ENCODE peak calls at places on chromosomes 16 and 17, in seven cellular contexts. T is upper lobe of right lung, Q is sigmoid colon, W is adrenal gland, L is heart left ventricle, F is A549, V is gastrocnemius medialis. H is an unnamed sample.
A peak's percentile ranks its signal among the peaks of the same experiment; 100 is the strongest.

GRCh38 chr17:67246648-67247415 is 1.8 kb upstream of the HELZ start:
- DNase-seq in T (peak; percentile 83), Q (no peak), W (peak; percentile 78), L (no peak), F (peak; percentile 71), V (peak; percentile 50), H (no peak)

GRCh38 chr17:77145635-77146632 is 5.2 kb downstream of the SEC14L1 start:
- DNase-seq in T (peak; percentile 79), Q (peak; percentile 83), W (peak; percentile 92), L (peak; percentile 78), F (no peak), V (peak; percentile 70), H (no peak)

GRCh38 chr16:29312835-29313558 is 93.5 kb downstream of the NPIPB11 start:
- DNase-seq in T (no peak), Q (peak; percentile 46), W (no peak), L (no peak), F (no peak), V (no peak), H (no peak)

GRCh38 chr17:40025991-40026815 is 11.0 kb downstream of the CSF3 start:
- DNase-seq in T (no peak), Q (no peak), W (no peak), L (no peak), F (no peak), V (no peak), H (no peak)

GRCh38 chr17:37182786-37183185 is 193.0 kb upstream of the C17orf78 start:
- DNase-seq in T (no peak), Q (no peak), W (no peak), L (no peak), F (no peak), V (no peak), H (no peak)

GRCh38 chr17:16415031-16415924 is at the start of gene TRPV2:
- DNase-seq in T (peak; percentile 75), Q (no peak), W (peak; percentile 53), L (peak; percentile 54), F (peak; percentile 55), V (no peak), H (no peak)

GRCh38 chr17:7445011-7445927 is at the start of gene CHRNB1:
- DNase-seq in T (peak; percentile 91), Q (peak; percentile 77), W (peak; percentile 95), L (peak; percentile 90), F (peak; percentile 71), V (peak; percentile 91), H (peak; percentile 93)

GRCh38 chr17:30950669-30951399 is 20.0 kb upstream of the RNF135 start:
- DNase-seq in T (peak; percentile 72), Q (peak; percentile 87), W (peak; percentile 76), L (peak; percentile 88), F (no peak), V (peak; percentile 58), H (no peak)

GRCh38 chr17:57988301-57989010 is 402 bp upstream of the VEZF1 start:
- DNase-seq in T (peak; percentile 89), Q (peak; percentile 90), W (peak; percentile 74), L (peak; percentile 84), F (peak; percentile 90), V (peak; percentile 79), H (peak; percentile 93)

GRCh38 chr17:55303701-55304145 is 39.0 kb downstream of the HLF start:
- DNase-seq in T (no peak), Q (no peak), W (peak; percentile 41), L (no peak), F (no peak), V (no peak), H (no peak)

GRCh38 chr17:16150251-16150859 is 65.0 kb downstream of the NCOR1 start:
- DNase-seq in T (no peak), Q (no peak), W (no peak), L (no peak), F (peak; percentile 33), V (no peak), H (no peak)

GRCh38 chr17:76577876-76578275 is 7.8 kb downstream of the ST6GALNAC2 start:
- DNase-seq in T (no peak), Q (no peak), W (no peak), L (no peak), F (no peak), V (no peak), H (no peak)

GRCh38 chr16:14232106-14232890 is 161.2 kb downstream of the MRTFB start:
- DNase-seq in T (no peak), Q (no peak), W (no peak), L (no peak), F (no peak), V (no peak), H (no peak)

GRCh38 chr17:4899341-4900230 is at the start of gene C17orf107:
- DNase-seq in T (peak; percentile 95), Q (peak; percentile 90), W (peak; percentile 81), L (peak; percentile 82), F (no peak), V (peak; percentile 45), H (peak; percentile 95)

GRCh38 chr17:83064021-83064731 is 15.2 kb upstream of the METRNL start:
- DNase-seq in T (peak; percentile 63), Q (peak; percentile 58), W (peak; percentile 6), L (peak; percentile 9), F (no peak), V (peak; percentile 7), H (no peak)

GRCh38 chr16:87437911-87438610 is 45.9 kb downstream of the MAP1LC3B start:
- DNase-seq in T (no peak), Q (no peak), W (no peak), L (no peak), F (no peak), V (no peak), H (no peak)

GRCh38 chr17:39208136-39208535 is 8.1 kb downstream of the RPL19 start:
- DNase-seq in T (peak; percentile 80), Q (no peak), W (no peak), L (no peak), F (no peak), V (no peak), H (no peak)

GRCh38 chr17:45742251-45742650 is 41.9 kb upstream of the CRHR1 start:
- DNase-seq in T (no peak), Q (no peak), W (no peak), L (no peak), F (no peak), V (no peak), H (no peak)

GRCh38 chr17:75176625-75177024 is 6.1 kb downstream of the SUMO2 start:
- DNase-seq in T (no peak), Q (no peak), W (no peak), L (no peak), F (no peak), V (no peak), H (no peak)

GRCh38 chr16:73056383-73056782 is 8.5 kb upstream of the ZFHX3 start:
- DNase-seq in T (no peak), Q (no peak), W (no peak), L (no peak), F (no peak), V (no peak), H (no peak)

GRCh38 chr17:46962374-46962790 is 16.7 kb downstream of the RPRML start:
- DNase-seq in T (no peak), Q (no peak), W (no peak), L (no peak), F (no peak), V (peak; percentile 8), H (no peak)

GRCh38 chr17:15038656-15039055 is 226.5 kb downstream of the PMP22 start:
- DNase-seq in T (no peak), Q (no peak), W (no peak), L (no peak), F (no peak), V (no peak), H (no peak)

GRCh38 chr16:57592591-57593003 is 35.8 kb upstream of the ADGRG1 start:
- DNase-seq in T (no peak), Q (no peak), W (no peak), L (no peak), F (no peak), V (no peak), H (no peak)

DNA sequence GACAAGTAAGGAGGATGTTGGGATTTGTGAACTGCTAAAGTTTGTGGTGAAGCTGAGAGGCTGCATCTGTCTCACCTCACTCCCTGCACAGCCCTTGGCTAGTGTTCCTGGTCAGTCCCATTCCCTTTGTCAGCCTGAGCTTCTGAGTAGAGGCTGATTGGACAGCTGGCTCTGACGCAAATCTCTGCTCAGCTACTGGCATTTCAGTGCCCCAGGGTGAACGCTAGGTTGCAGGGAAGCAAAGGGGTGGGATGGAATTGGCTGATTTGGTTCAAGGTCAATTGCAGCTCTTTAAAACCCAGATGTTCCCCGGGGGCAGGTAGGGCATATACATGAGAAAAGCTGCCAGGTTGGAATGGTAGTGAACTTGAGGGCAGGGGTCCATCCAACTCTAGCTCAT is 23.1 kb upstream of the CNOT1 start:
- DNase-seq in T (no peak), Q (no peak), W (peak; percentile 51), L (no peak), F (no peak), V (no peak), H (no peak)
- TF ChIP-seq CTCF in T (no peak), Q (no peak), W (no peak), L (no peak), F (no peak), V (no peak), H (no peak)

GRCh38 chr16:9316008-9316407 is 224.6 kb downstream of the HAPSTR1 start:
- DNase-seq in T (no peak), Q (no peak), W (no peak), L (no peak), F (no peak), V (no peak), H (no peak)

GRCh38 chr16:9308300-9309209 is 217.1 kb downstream of the HAPSTR1 start:
- DNase-seq in T (no peak), Q (no peak), W (peak; percentile 41), L (no peak), F (no peak), V (no peak), H (no peak)

GRCh38 chr16:9309844-9310243 is 218.4 kb downstream of the HAPSTR1 start:
- DNase-seq in T (no peak), Q (no peak), W (no peak), L (no peak), F (no peak), V (no peak), H (no peak)

GRCh38 chr16:9306753-9307152 is 215.3 kb downstream of the HAPSTR1 start:
- DNase-seq in T (no peak), Q (no peak), W (no peak), L (no peak), F (no peak), V (no peak), H (no peak)

GRCh38 chr16:9311303-9311954 is 220.0 kb downstream of the HAPSTR1 start:
- DNase-seq in T (no peak), Q (no peak), W (peak; percentile 27), L (no peak), F (no peak), V (no peak), H (no peak)
- H3K27ac ChIP-seq in T (no peak overlapping the region), Q (no peak overlapping the region), W (no peak overlapping the region), L (no peak overlapping the region), F (no peak overlapping the region), V (no peak overlapping the region), H (no peak overlapping the region)

DNA sequence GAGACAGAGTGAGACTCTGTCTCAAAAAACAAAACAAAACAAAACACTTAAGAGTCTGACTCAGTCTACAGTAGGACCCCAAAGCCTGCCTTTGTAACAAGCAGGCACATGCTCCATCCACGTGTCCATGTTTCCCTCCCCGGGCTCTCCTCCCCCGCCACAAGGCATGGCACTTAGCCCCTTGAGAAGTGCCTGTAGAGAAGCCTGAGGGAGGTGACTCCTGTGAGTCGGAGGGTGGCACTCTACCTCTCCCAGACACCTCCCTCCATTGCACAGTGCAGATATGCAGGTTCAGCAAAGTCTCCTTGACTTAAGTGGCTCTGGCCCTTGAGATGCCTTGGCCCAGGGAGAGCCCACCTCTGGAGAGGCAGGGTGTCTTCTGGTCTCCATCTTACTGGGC is 6.8 kb downstream of the FHOD1 start:
- DNase-seq in T (peak; percentile 87), Q (no peak), W (no peak), L (peak; percentile 33), F (no peak), V (no peak), H (no peak)
- H3K4me1 ChIP-seq in T (peaks cover 62% of the 10 kb centered on the region), Q (no peaks in the 10 kb centered on the region), W (peaks cover 54% of the 10 kb centered on the region), L (peaks cover 57% of the 10 kb centered on the region), F (peaks cover 56% of the 10 kb centered on the region), V (peaks cover 72% of the 10 kb centered on the region), H (peaks cover 52% of the 10 kb centered on the region)

GRCh38 chr17:63984651-63985386 is 12.1 kb upstream of the SCN4A start:
- DNase-seq in T (no peak), Q (no peak), W (peak; percentile 86), L (no peak), F (no peak), V (peak; percentile 94), H (no peak)
- TF ChIP-seq CTCF in T (no peak), Q (no peak), W (no peak), L (no peak), F (no peak), V (peak; percentile 3), H (no peak)